ENCODE peak calls at places on chromosomes 6 and 20, in seven cellular contexts. F, E, R, X, H, I and V are unnamed samples.

GRCh38 chr6:124203106-124203811 is 399.6 kb downstream of the NKAIN2 start:
- DNase-seq in F (no peak), E (no peak), R (no peak), X (no peak), H (peak), I (no peak), V (no peak)

GRCh38 chr20:61896058-61896961 is 169.4 kb downstream of the TAF4 start:
- DNase-seq in F (peak), E (peak), R (peak), X (no peak), H (no peak), I (peak), V (peak)

GRCh38 chr6:113147544-113147943 is 709.6 kb upstream of the MARCKS start:
- DNase-seq in F (no peak), E (no peak), R (no peak), X (no peak), H (peak), I (no peak), V (peak)

GRCh38 chr6:94494500-94494899 is 1075.1 kb upstream of the EPHA7 start:
- DNase-seq in F (no peak), E (no peak), R (no peak), X (no peak), H (no peak), I (no peak), V (no peak)

GRCh38 chr20:61430228-61430624 is 178.2 kb downstream of the CDH4 start:
- DNase-seq in F (no peak), E (no peak), R (no peak), X (no peak), H (no peak), I (no peak), V (no peak)

GRCh38 chr6:142377112-142377848 is 75.5 kb downstream of the ADGRG6 start:
- DNase-seq in F (no peak), E (no peak), R (no peak), X (no peak), H (peak), I (no peak), V (no peak)

GRCh38 chr20:37986873-37987601 is 46.2 kb downstream of the TTI1 start:
- DNase-seq in F (peak), E (peak), R (no peak), X (peak), H (peak), I (peak), V (peak)

GRCh38 chr20:15339264-15339663 is 1001.9 kb upstream of the FLRT3 start:
- DNase-seq in F (no peak), E (no peak), R (no peak), X (no peak), H (no peak), I (no peak), V (no peak)

GRCh38 chr6:168044521-168045130 is 34.4 kb downstream of the FRMD1 start:
- DNase-seq in F (no peak), E (no peak), R (no peak), X (no peak), H (no peak), I (no peak), V (no peak)

GRCh38 chr20:57544838-57545564 is 15.9 kb upstream of the PCK1 start:
- DNase-seq in F (no peak), E (no peak), R (no peak), X (no peak), H (no peak), I (no peak), V (no peak)

GRCh38 chr6:24522090-24522820 is 27.5 kb downstream of the ALDH5A1 start:
- DNase-seq in F (peak), E (no peak), R (no peak), X (no peak), H (peak), I (no peak), V (no peak)

GRCh38 chr6:169763308-169763707 is 11.9 kb downstream of the ERMARD start:
- DNase-seq in F (no peak), E (no peak), R (no peak), X (no peak), H (no peak), I (peak), V (no peak)

GRCh38 chr6:122049341-122049740 is 350.1 kb upstream of the HSF2 start:
- DNase-seq in F (no peak), E (no peak), R (no peak), X (no peak), H (peak), I (peak), V (peak)

GRCh38 chr20:58627212-58628072 is 23.6 kb upstream of the STX16 start:
- DNase-seq in F (no peak), E (no peak), R (peak), X (no peak), H (no peak), I (no peak), V (no peak)

GRCh38 chr6:110552901-110553641 is 76.7 kb upstream of the SLC22A16 start:
- DNase-seq in F (no peak), E (no peak), R (no peak), X (no peak), H (no peak), I (no peak), V (no peak)

GRCh38 chr20:22312744-22313346 is 271.5 kb downstream of the FOXA2 start:
- DNase-seq in F (peak), E (peak), R (no peak), X (no peak), H (no peak), I (no peak), V (peak)

GRCh38 chr6:100620085-100620484 is 155.4 kb upstream of the SIM1 start:
- DNase-seq in F (peak), E (no peak), R (no peak), X (no peak), H (peak), I (no peak), V (peak)

GRCh38 chr6:164164921-164165320 is 750.4 kb downstream of the QKI start:
- DNase-seq in F (no peak), E (no peak), R (no peak), X (no peak), H (peak), I (no peak), V (no peak)

GRCh38 chr6:113082691-113083090 is 735.6 kb downstream of the RFPL4B start:
- DNase-seq in F (peak), E (no peak), R (no peak), X (no peak), H (peak), I (no peak), V (peak)

GRCh38 chr6:135423649-135424128 is 73.9 kb downstream of the AHI1 start:
- DNase-seq in F (peak), E (no peak), R (no peak), X (no peak), H (peak), I (no peak), V (peak)

GRCh38 chr6:167888098-167888497 is 61.4 kb downstream of the AFDN start:
- DNase-seq in F (no peak), E (no peak), R (no peak), X (no peak), H (no peak), I (no peak), V (no peak)

GRCh38 chr6:45741437-45742166 is 274.1 kb downstream of the CLIC5 start:
- DNase-seq in F (peak), E (no peak), R (no peak), X (peak), H (peak), I (no peak), V (peak)

GRCh38 chr6:148534871-148535270 is 192.2 kb downstream of the SASH1 start:
- DNase-seq in F (no peak), E (no peak), R (no peak), X (no peak), H (no peak), I (no peak), V (no peak)

GRCh38 chr6:148535976-148536375 is 193.3 kb downstream of the SASH1 start:
- DNase-seq in F (peak), E (no peak), R (no peak), X (no peak), H (peak), I (no peak), V (peak)

GRCh38 chr6:148532698-148533097 is 190.1 kb downstream of the SASH1 start:
- DNase-seq in F (no peak), E (no peak), R (no peak), X (no peak), H (no peak), I (no peak), V (no peak)

GRCh38 chr6:148530976-148531375 is 188.3 kb downstream of the SASH1 start:
- DNase-seq in F (peak), E (no peak), R (no peak), X (no peak), H (peak), I (no peak), V (no peak)

GRCh38 chr6:148533309-148534107 is 190.9 kb downstream of the SASH1 start:
- DNase-seq in F (no peak), E (no peak), R (no peak), X (no peak), H (no peak), I (no peak), V (no peak)
- TF ChIP-seq CTCF in F (no peak), E (no peak), R (no peak), X (no peak), H (no peak), I (no peak), V (no peak)

GRCh38 chr6:12748815-12749521 is 32.4 kb downstream of the PHACTR1 start:
- DNase-seq in F (no peak), E (no peak), R (no peak), X (no peak), H (peak), I (no peak), V (peak)

GRCh38 chr6:12750416-12750815 is 33.8 kb downstream of the PHACTR1 start:
- DNase-seq in F (no peak), E (no peak), R (no peak), X (no peak), H (no peak), I (no peak), V (no peak)

GRCh38 chr6:12751694-12752304 is 35.2 kb downstream of the PHACTR1 start:
- DNase-seq in F (peak), E (peak), R (peak), X (no peak), H (peak), I (peak), V (peak)

GRCh38 chr6:12749531-12750379 is 33.2 kb downstream of the PHACTR1 start:
- DNase-seq in F (no peak), E (no peak), R (no peak), X (no peak), H (no peak), I (no peak), V (peak)

DNA sequence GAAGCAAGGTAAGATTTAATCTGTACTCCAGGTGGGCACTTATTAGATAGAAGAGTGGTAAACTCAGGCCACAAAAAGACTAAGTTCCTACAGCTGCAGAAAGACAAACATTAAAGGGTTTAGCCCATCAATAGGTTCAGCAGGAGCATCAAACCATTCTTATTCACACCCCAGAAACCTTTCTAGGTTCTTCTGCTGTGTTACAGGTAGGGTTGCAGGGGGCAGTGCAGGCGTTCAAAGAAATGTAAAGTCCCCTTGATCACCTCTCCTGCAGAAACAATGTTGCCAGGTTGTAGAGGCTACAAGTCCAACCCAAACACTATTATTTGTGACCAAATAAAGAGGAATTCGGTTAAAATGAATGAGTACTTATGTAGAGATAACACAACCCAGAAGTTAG is 31.8 kb downstream of the PHACTR1 start:
- DNase-seq in F (no peak), E (no peak), R (no peak), X (no peak), H (no peak), I (no peak), V (no peak)
- H3K4me3 ChIP-seq in F (no peak), E (no peak), R (no peak), X (no peak), H (no peak), I (no peak), V (no peak)

DNA sequence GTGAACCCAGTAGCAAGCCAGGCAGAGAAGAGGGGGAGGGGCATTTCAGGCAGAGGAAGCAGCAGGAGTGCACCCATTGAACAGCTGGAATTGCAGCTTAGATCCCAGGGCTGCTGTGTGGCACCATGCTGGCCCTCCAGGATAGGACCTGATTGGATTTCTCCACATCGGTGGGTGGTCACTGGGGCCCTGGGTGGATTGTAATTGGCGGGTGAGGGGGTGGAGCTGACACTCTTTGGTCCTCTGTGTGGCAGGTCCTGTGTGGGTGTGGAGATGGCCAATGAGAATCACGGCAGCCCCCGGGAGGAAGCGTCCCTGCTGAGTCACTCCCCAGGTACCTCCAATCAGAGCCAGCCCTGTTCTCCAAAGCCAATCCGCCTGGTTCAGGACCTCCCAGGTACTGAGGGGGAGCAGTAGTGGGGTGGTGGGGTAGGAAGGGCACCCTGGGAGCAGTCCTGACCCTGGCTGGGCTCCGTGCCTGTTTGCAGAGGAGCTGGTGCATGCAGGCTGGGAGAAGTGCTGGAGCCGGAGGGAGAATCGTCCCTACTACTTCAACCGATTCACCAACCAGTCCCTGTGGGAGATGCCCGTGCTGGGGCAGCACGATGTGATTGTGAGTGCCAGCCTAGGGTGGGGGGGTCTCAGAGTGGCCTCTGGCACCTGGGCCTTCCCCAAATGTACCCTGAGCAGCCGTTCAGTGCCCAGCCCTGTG is 4.4 kb downstream of the PCIF1 start:
- DNase-seq in F (no peak), E (no peak), R (no peak), X (no peak), H (no peak), I (no peak), V (no peak)
- TF ChIP-seq CTCF in F (no peak), E (no peak), R (no peak), X (no peak), H (no peak), I (no peak), V (no peak)

GRCh38 chr6:119459207-119459974 is 109.8 kb upstream of the MAN1A1 start:
- DNase-seq in F (no peak), E (no peak), R (no peak), X (no peak), H (no peak), I (no peak), V (no peak)
- H3K4me3 ChIP-seq in F (no peak), E (no peak), R (no peak), X (no peak), H (no peak), I (no peak), V (no peak)

DNA sequence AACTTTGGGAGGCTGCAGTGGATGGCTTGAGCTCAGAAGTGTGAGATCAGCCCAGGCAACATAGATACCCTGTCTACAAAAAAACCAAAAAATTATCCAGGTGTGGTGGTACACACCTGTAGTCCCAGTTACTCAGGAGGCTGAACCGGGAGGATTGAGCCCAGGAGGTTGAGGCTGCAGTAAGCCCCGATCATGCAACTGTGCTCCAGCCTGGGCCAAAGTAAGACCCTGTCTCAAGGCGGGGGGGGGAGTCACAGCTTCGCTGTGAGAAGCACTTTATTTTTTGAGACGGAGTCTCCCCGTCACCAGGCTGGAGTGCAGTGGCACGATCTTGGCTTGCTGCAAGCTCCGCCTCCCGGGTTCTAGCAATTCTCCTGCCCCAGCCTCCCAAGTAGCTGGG is 54.2 kb downstream of the EZR start:
- DNase-seq in F (no peak), E (no peak), R (no peak), X (no peak), H (no peak), I (no peak), V (no peak)
- TF ChIP-seq CTCF in F (no peak), E (no peak), R (no peak), X (no peak), H (no peak), I (no peak), V (no peak)

GRCh38 chr6:68632620-68633195 is 2.4 kb upstream of the ADGRB3 start:
- DNase-seq in F (no peak), E (no peak), R (no peak), X (no peak), H (no peak), I (no peak), V (no peak)

GRCh38 chr6:68635706-68636513 is 828 bp downstream of the ADGRB3 start:
- DNase-seq in F (peak), E (peak), R (no peak), X (no peak), H (no peak), I (peak), V (no peak)

GRCh38 chr6:68635412-68635705 is 277 bp downstream of the ADGRB3 start:
- DNase-seq in F (no peak), E (no peak), R (no peak), X (no peak), H (no peak), I (no peak), V (no peak)

GRCh38 chr6:68634503-68635411 is at the start of gene ADGRB3:
- DNase-seq in F (peak), E (peak), R (no peak), X (peak), H (peak), I (peak), V (peak)

GRCh38 chr6:68633654-68634502 is 1.2 kb upstream of the ADGRB3 start:
- DNase-seq in F (no peak), E (no peak), R (no peak), X (no peak), H (no peak), I (no peak), V (no peak)
- H3K4me3 ChIP-seq in F (peak), E (no peak), R (peak), X (peak), H (peak), I (peak), V (peak)

DNA sequence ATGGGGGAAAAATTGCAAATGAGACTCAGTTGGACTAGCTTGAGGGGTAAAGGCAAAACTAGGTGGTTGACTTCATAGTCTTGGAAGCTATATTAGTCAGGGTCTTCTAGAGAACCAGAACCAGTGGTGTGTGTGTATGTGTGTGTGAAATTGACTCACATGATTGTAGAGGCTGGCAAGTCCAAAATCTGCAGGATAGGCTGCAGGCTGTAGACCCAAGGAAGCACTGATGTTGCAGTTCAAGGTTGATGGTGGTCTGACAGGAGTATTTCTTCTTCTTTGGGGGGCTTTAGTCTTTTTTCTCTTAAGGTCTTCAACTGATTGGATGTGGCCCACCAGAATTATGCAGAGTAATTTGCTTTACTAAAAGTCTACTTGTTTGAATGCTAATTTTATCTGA is 217.4 kb downstream of the MANEA start:
- DNase-seq in F (no peak), E (no peak), R (no peak), X (no peak), H (no peak), I (no peak), V (no peak)
- TF ChIP-seq CTCF in F (no peak), E (no peak), R (no peak), X (no peak), H (no peak), I (no peak), V (no peak)

GRCh38 chr6:156886409-156886808 is 109.2 kb downstream of the ARID1B start:
- DNase-seq in F (no peak), E (peak), R (no peak), X (no peak), H (no peak), I (no peak), V (no peak)

GRCh38 chr6:156883497-156884252 is 106.5 kb downstream of the ARID1B start:
- DNase-seq in F (no peak), E (peak), R (no peak), X (no peak), H (no peak), I (no peak), V (no peak)

GRCh38 chr6:156885562-156885961 is 108.4 kb downstream of the ARID1B start:
- DNase-seq in F (no peak), E (no peak), R (no peak), X (no peak), H (no peak), I (no peak), V (no peak)

GRCh38 chr6:156881687-156882629 is 104.8 kb downstream of the ARID1B start:
- DNase-seq in F (no peak), E (no peak), R (no peak), X (no peak), H (no peak), I (no peak), V (peak)

GRCh38 chr6:156884306-156884705 is 107.1 kb downstream of the ARID1B start:
- DNase-seq in F (no peak), E (no peak), R (no peak), X (no peak), H (no peak), I (no peak), V (no peak)
- H3K4me3 ChIP-seq in F (no peak), E (no peak), R (no peak), X (no peak), H (no peak), I (no peak), V (no peak)

DNA sequence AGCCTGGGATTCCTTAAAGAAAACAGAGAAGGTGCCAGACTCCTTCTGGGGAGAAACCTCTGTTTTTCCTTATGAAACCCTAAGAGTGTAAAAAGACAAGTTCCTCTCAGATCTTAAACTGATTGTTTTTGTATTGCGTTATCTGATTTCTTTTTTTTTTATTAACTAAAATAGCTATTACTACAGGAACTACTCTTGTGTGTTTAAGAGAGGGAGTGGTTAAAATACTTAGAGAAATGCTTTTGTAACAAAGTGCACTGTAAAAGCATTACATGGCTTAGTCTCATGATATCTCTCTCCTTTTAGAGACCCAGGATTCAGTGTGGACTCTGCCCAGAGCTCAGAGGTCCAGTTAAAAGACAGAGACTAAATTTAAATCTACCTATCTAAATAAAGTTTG is 15.9 kb downstream of the PTGIS start:
- DNase-seq in F (peak), E (no peak), R (no peak), X (no peak), H (no peak), I (no peak), V (no peak)
- TF ChIP-seq CTCF in F (no peak), E (no peak), R (no peak), X (no peak), H (no peak), I (no peak), V (no peak)

DNA sequence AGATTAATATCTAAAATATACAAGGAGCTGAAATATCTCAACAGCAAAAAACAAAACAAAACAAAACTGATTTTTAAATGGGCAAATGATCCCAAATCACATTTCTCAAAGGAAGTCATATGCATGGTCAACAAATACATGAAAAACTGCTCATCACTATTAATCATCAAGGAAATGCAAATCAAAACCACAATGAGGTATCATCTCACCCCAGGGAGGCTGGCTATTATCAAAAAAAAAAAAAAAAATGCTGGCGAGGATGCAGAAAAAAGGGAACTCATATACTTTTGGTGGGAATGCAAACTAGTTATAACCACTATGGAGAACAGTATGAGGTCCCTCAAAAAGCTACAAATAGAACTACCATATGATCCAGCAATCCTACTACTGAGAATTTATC is 34.6 kb downstream of the REPS1 start:
- DNase-seq in F (peak), E (no peak), R (no peak), X (no peak), H (peak), I (no peak), V (peak)
- H3K4me3 ChIP-seq in F (no peak), E (no peak), R (no peak), X (no peak), H (no peak), I (no peak), V (no peak)